ENCODE peak calls at places on chromosomes 12 and 14, in nine cellular contexts. W is colonic mucosa; R is aorta; C is testis; D is adrenal gland; B is PC-9; Z is CD8-positive, alpha-beta memory T cell; E is BE2C; Q is CD4-positive, CD25-positive, alpha-beta regulatory T cell. U is an unnamed sample. For H3K36me3 and H3K4me1, the result is how much of the 10 kb centered on the place peaks cover.

GRCh38 chr12:131197490-131197889 is 243.8 kb downstream of the ADGRD1 start:
- DNase-seq in W (peak), R (no peak), C (no peak), D (no peak), B (no peak), Z (no peak), E (no peak), Q (no peak), U (no peak)

GRCh38 chr12:82687020-82687951 is 580 bp downstream of the TMTC2 start:
- DNase-seq in W (peak), R (peak), C (peak), D (peak), B (peak), Z (peak), E (peak), Q (peak), U (peak)

GRCh38 chr14:21680072-21680471 is 6.5 kb upstream of the OR4E1 start:
- DNase-seq in W (no peak), R (no peak), C (no peak), D (no peak), B (no peak), Z (no peak), E (no peak), Q (no peak), U (no peak)

GRCh38 chr12:31325524-31325875 is 450 bp downstream of the SINHCAF start:
- DNase-seq in W (peak), R (peak), C (no peak), D (no peak), B (no peak), Z (no peak), E (no peak), Q (no peak), U (no peak)

GRCh38 chr14:73740921-73741326 is 26.7 kb upstream of the PNMA1 start:
- DNase-seq in W (peak), R (peak), C (peak), D (peak), B (peak), Z (no peak), E (no peak), Q (no peak), U (peak)

GRCh38 chr14:91405241-91405721 is 12.3 kb downstream of the CCDC88C start:
- DNase-seq in W (no peak), R (no peak), C (no peak), D (no peak), B (no peak), Z (peak), E (no peak), Q (peak), U (no peak)

GRCh38 chr14:25537846-25538455 is 488.0 kb upstream of the STXBP6 start:
- DNase-seq in W (peak), R (no peak), C (peak), D (peak), B (peak), Z (no peak), E (peak), Q (no peak), U (no peak)

GRCh38 chr12:107570721-107571120 is 114.9 kb upstream of the PWP1 start:
- DNase-seq in W (peak), R (no peak), C (no peak), D (no peak), B (no peak), Z (no peak), E (peak), Q (no peak), U (no peak)

GRCh38 chr14:99231850-99232401 is 40.1 kb downstream of the BCL11B start:
- DNase-seq in W (no peak), R (no peak), C (no peak), D (no peak), B (no peak), Z (peak), E (no peak), Q (no peak), U (peak)

GRCh38 chr12:95114766-95115450 is 41.5 kb upstream of the NR2C1 start:
- DNase-seq in W (no peak), R (no peak), C (no peak), D (no peak), B (no peak), Z (no peak), E (no peak), Q (no peak), U (no peak)

GRCh38 chr14:83096092-83096491 is 1562.4 kb upstream of the SEL1L start:
- DNase-seq in W (no peak), R (no peak), C (no peak), D (no peak), B (no peak), Z (no peak), E (no peak), Q (no peak), U (no peak)

GRCh38 chr14:100828448-100828834 is 2.5 kb downstream of the MEG3 start:
- DNase-seq in W (no peak), R (no peak), C (no peak), D (peak), B (no peak), Z (no peak), E (peak), Q (no peak), U (no peak)

GRCh38 chr12:48788852-48789775 is at the start of gene ADCY6:
- DNase-seq in W (peak), R (peak), C (peak), D (peak), B (peak), Z (no peak), E (peak), Q (no peak), U (no peak)

GRCh38 chr12:3004655-3005565 is 45.7 kb downstream of the TEAD4 start:
- DNase-seq in W (no peak), R (peak), C (no peak), D (no peak), B (no peak), Z (no peak), E (peak), Q (no peak), U (peak)

GRCh38 chr14:75011356-75012097 is 8.8 kb downstream of the EIF2B2 start:
- DNase-seq in W (no peak), R (no peak), C (no peak), D (no peak), B (no peak), Z (no peak), E (no peak), Q (no peak), U (no peak)

GRCh38 chr14:73143003-73143402 is 6.7 kb downstream of the PSEN1 start:
- DNase-seq in W (no peak), R (no peak), C (no peak), D (no peak), B (no peak), Z (no peak), E (no peak), Q (no peak), U (no peak)

GRCh38 chr14:79044894-79045624 is 874.9 kb downstream of the NRXN3 start:
- DNase-seq in W (peak), R (no peak), C (no peak), D (no peak), B (peak), Z (no peak), E (no peak), Q (no peak), U (peak)

GRCh38 chr14:23321572-23322547 is 603 bp downstream of the PABPN1 start:
- DNase-seq in W (peak), R (peak), C (peak), D (peak), B (peak), Z (peak), E (peak), Q (peak), U (no peak)

GRCh38 chr14:75134644-75135043 is 7.8 kb upstream of the NEK9 start:
- DNase-seq in W (no peak), R (no peak), C (no peak), D (no peak), B (no peak), Z (no peak), E (no peak), Q (no peak), U (no peak)

GRCh38 chr14:74922752-74923401 is at the start of gene RPS6KL1:
- DNase-seq in W (peak), R (peak), C (peak), D (peak), B (peak), Z (peak), E (peak), Q (peak), U (peak)

GRCh38 chr12:89968151-89968699 is 259.6 kb upstream of the ATP2B1 start:
- DNase-seq in W (peak), R (no peak), C (no peak), D (no peak), B (no peak), Z (no peak), E (no peak), Q (no peak), U (no peak)

GRCh38 chr12:130849561-130850417 is 10.7 kb upstream of the STX2 start:
- DNase-seq in W (no peak), R (no peak), C (no peak), D (no peak), B (peak), Z (no peak), E (no peak), Q (no peak), U (no peak)

GRCh38 chr14:98958048-98959031 is 313.7 kb downstream of the BCL11B start:
- DNase-seq in W (no peak), R (no peak), C (no peak), D (no peak), B (no peak), Z (no peak), E (no peak), Q (no peak), U (no peak)

GRCh38 chr12:56616924-56617323 is 13.2 kb downstream of the BAZ2A start:
- DNase-seq in W (no peak), R (no peak), C (no peak), D (no peak), B (no peak), Z (no peak), E (no peak), Q (no peak), U (no peak)
- H3K36me3 ChIP-seq in W (under half), R (under half), C (under half), D (half or more), B (under half), Z (half or more), E (half or more), Q (half or more), U (half or more)

GRCh38 chr12:4217091-4217490 is 56.5 kb upstream of the CCND2 start:
- DNase-seq in W (no peak), R (no peak), C (no peak), D (no peak), B (no peak), Z (no peak), E (no peak), Q (no peak), U (no peak)
- H3K4me1 ChIP-seq in W (under half), R (under half), C (under half), D (under half), B (under half), Z (under half), E (under half), Q (under half), U (under half)

GRCh38 chr12:6851921-6852650 is at the start of gene USP5:
- DNase-seq in W (peak), R (peak), C (peak), D (peak), B (peak), Z (peak), E (peak), Q (peak), U (peak)

GRCh38 chr12:6854036-6854435 is 2.1 kb downstream of the USP5 start:
- DNase-seq in W (no peak), R (no peak), C (no peak), D (no peak), B (no peak), Z (no peak), E (no peak), Q (no peak), U (no peak)

GRCh38 chr12:6853626-6854025 is 1.7 kb downstream of the USP5 start:
- DNase-seq in W (no peak), R (no peak), C (no peak), D (no peak), B (no peak), Z (no peak), E (no peak), Q (no peak), U (no peak)

GRCh38 chr12:6851153-6851920 is at the start of gene CDCA3:
- DNase-seq in W (peak), R (peak), C (peak), D (peak), B (peak), Z (peak), E (peak), Q (peak), U (peak)

DNA sequence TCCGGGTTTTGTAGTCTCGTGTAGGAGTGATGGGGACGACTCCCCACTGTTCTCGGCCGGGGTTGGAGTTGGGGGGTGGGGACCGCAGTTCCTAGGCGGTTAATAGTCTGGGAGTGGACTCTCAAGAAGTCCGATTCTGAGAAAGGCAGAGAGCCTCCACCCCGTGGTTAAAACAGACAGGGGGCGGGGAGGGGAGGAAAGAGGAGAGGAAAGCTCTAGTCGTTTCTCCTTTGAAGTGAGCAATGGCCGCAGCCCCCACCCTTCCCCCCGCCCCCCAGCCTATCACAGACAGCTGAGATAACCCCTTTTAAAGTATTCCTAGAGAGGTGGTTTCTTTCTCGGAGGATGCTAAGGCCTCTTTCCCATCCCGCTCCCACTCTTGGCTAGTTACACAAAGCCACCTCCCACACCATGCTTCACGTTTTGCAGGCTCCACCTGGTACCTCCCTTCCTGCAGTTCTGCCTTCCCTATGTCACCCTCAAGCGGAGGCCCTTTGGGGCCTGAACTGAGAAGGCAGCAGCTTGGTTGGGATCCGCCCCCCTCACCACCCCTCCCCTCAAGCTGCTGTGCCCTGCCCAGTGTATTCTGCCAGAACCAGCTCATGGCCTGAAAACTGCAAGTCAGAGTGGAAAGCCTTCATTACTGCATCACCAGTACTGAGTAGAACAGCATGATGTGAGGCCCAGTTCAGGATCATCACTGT is 853 bp downstream of the USP5 start:
- DNase-seq in W (peak), R (peak), C (peak), D (peak), B (peak), Z (peak), E (peak), Q (peak), U (no peak)
- H3K36me3 ChIP-seq in W (under half), R (under half), C (under half), D (under half), B (under half), Z (under half), E (under half), Q (under half), U (under half)

DNA sequence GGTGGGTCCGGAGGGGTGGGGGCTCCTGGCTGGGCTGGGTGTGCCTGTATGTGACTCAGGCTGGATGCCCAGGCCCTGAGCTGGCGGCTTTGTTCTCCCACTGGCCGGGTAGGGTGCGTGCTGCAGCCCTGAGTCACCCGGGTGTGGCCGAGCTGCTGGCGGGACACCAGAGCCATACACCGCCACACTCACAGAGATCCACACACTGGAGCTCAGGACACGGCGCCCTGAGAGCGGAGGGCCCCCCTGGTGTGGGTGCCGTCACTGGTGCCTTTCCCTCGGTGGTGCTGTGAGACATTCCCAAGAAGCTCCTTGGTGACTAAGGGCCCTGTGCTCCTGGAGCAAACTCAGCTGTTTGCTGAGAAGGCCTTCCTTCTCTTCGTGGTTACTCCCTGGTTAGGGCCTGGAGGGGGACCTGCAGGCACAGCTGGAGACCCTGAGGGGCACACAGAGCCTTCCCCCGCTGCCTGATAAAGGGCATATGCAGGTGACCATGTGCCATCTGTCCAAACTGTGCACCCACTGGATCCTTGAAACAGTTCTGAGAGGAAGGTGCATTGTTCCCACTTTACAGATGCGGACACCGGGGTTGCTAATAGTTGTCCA is 44.3 kb downstream of the KRT80 start:
- DNase-seq in W (peak), R (peak), C (peak), D (peak), B (peak), Z (no peak), E (peak), Q (no peak), U (peak)
- H3K4me1 ChIP-seq in W (under half), R (under half), C (under half), D (under half), B (half or more), Z (under half), E (under half), Q (under half), U (half or more)

DNA sequence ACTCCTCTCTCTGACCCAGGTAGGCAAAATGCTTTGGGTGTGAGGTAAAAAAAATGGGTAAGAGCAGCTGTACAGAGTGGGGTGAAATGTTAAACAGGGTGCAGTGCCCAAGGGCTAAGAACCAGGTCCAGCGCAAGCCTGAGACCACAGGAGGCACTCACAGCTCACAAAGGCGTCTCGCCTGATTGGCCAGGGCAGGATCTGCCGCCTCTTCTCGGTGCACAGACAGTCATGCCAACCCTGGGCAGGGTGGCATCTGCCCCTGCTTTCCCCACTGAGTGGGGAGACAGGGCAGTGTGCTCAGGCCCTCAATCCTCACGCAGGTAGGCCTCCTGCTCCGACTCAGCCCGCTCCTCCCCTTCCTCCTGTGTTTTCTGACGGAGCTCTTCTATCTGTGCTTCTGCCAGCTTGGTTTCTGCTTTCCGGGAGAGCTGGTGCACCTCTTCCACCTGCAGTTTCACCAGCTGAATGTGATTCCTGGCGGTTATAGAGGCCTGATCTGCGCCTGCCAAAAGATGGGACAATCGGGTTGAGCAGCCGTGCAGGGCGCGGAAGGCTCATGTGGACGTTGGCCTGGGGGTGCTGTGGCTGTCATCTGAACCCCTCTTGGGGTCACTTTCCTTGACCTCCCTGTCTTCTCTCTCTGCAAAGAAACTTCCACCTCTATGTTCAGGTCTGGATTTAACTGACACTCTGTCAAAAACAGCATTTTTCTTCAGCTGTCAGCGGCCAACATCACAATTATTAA is 4.7 kb downstream of the B3GNT4 start:
- DNase-seq in W (no peak), R (no peak), C (no peak), D (no peak), B (no peak), Z (no peak), E (no peak), Q (no peak), U (no peak)
- H3K36me3 ChIP-seq in W (under half), R (under half), C (under half), D (half or more), B (under half), Z (under half), E (half or more), Q (under half), U (half or more)

DNA sequence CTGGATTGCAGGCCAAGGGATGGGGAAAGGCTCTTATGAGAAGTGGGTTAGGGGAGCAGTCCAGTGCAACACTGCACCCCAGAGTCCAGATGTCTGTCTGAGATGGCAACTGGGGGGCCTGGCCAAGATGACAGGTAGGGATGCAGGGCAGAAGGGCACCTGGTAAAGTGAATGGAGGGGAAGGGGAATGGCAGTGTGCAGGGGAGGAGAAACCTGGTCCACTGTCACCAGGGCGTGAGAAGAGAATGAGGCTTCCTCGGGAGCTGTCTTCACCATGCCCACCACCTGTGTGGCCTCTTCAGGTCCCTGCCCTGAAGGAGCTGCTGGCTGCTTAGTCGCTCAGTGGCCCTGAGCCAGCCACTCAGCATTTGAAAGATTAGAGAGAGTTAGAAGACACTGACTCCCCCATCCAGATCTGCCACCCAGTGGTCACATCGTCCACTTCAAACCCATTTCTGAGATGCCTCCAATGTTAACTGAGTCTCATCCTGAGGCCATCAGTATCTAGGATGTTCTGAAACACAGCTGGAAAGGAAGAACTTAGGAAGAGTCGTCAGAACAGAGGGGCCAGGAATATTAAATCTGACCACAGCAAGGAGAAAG is 57.3 kb downstream of the PLEKHG3 start:
- DNase-seq in W (no peak), R (no peak), C (peak), D (no peak), B (no peak), Z (peak), E (no peak), Q (no peak), U (peak)
- H3K4me1 ChIP-seq in W (under half), R (under half), C (half or more), D (under half), B (half or more), Z (half or more), E (half or more), Q (half or more), U (half or more)